ENCODE peak calls at places on chromosomes 5 and 9, in ten cellular contexts. A, Y, D, J, F, Q, S, N, C and O are unnamed samples.
A peak's percentile ranks its signal among the peaks of the same experiment; 100 is the strongest.

GRCh38 chr5:39156082-39156481 is 63.3 kb downstream of the FYB1 start:
- DNase-seq in A (no peak), Y (no peak), D (no peak), J (no peak), F (no peak), Q (no peak), S (no peak), N (no peak), C (no peak), O (no peak)

GRCh38 chr9:114487607-114488300 is 17.5 kb downstream of the WHRN start:
- DNase-seq in A (peak; percentile 69), Y (peak; percentile 73), D (peak; percentile 60), J (peak; percentile 74), F (no peak), Q (peak; percentile 68), S (no peak), N (peak; percentile 61), C (no peak), O (no peak)

GRCh38 chr5:138466058-138466899 is 1.0 kb downstream of the EGR1 start:
- DNase-seq in A (peak; percentile 39), Y (peak; percentile 25), D (no peak), J (peak; percentile 47), F (no peak), Q (peak; percentile 76), S (no peak), N (peak; percentile 48), C (peak; percentile 44), O (peak; percentile 76)

GRCh38 chr9:116958886-116959285 is 271.8 kb downstream of the TRIM32 start:
- DNase-seq in A (no peak), Y (no peak), D (no peak), J (no peak), F (no peak), Q (no peak), S (no peak), N (no peak), C (no peak), O (no peak)

GRCh38 chr5:123088031-123088805 is 823 bp upstream of the PRDM6 start:
- DNase-seq in A (no peak), Y (no peak), D (no peak), J (no peak), F (peak; percentile 27), Q (no peak), S (no peak), N (no peak), C (no peak), O (no peak)

GRCh38 chr5:37834542-37835399 is 5.1 kb downstream of the GDNF start:
- DNase-seq in A (no peak), Y (no peak), D (no peak), J (no peak), F (no peak), Q (no peak), S (no peak), N (no peak), C (no peak), O (no peak)

GRCh38 chr9:86624616-86625015 is 270.4 kb upstream of the TUT7 start:
- DNase-seq in A (no peak), Y (no peak), D (no peak), J (no peak), F (no peak), Q (no peak), S (no peak), N (no peak), C (no peak), O (no peak)

GRCh38 chr9:134245179-134245578 is 80.8 kb upstream of the RNU6ATAC start:
- DNase-seq in A (no peak), Y (no peak), D (peak; percentile 30), J (no peak), F (peak; percentile 7), Q (no peak), S (no peak), N (no peak), C (no peak), O (peak; percentile 39)

GRCh38 chr5:31237159-31237558 is 43.7 kb downstream of the CDH6 start:
- DNase-seq in A (peak; percentile 32), Y (no peak), D (no peak), J (peak; percentile 11), F (no peak), Q (no peak), S (no peak), N (no peak), C (no peak), O (no peak)

GRCh38 chr9:83013867-83014605 is 48.9 kb downstream of the RASEF start:
- DNase-seq in A (peak; percentile 90), Y (no peak), D (no peak), J (no peak), F (no peak), Q (no peak), S (no peak), N (no peak), C (no peak), O (no peak)

GRCh38 chr9:99400184-99400731 is 178.2 kb downstream of the SEC61B start:
- DNase-seq in A (no peak), Y (no peak), D (no peak), J (no peak), F (peak; percentile 49), Q (peak; percentile 21), S (no peak), N (no peak), C (no peak), O (no peak)

GRCh38 chr9:15357050-15357653 is 50.1 kb upstream of the TTC39B start:
- DNase-seq in A (no peak), Y (no peak), D (peak; percentile 39), J (peak; percentile 23), F (no peak), Q (no peak), S (no peak), N (peak; percentile 39), C (no peak), O (no peak)
- TF ChIP-seq CTCF in A (no peak), Y (no peak), D (peak; percentile 22), J (no peak), F (no peak), Q (no peak), S (no peak), N (no peak), C (no peak), O (no peak)

DNA sequence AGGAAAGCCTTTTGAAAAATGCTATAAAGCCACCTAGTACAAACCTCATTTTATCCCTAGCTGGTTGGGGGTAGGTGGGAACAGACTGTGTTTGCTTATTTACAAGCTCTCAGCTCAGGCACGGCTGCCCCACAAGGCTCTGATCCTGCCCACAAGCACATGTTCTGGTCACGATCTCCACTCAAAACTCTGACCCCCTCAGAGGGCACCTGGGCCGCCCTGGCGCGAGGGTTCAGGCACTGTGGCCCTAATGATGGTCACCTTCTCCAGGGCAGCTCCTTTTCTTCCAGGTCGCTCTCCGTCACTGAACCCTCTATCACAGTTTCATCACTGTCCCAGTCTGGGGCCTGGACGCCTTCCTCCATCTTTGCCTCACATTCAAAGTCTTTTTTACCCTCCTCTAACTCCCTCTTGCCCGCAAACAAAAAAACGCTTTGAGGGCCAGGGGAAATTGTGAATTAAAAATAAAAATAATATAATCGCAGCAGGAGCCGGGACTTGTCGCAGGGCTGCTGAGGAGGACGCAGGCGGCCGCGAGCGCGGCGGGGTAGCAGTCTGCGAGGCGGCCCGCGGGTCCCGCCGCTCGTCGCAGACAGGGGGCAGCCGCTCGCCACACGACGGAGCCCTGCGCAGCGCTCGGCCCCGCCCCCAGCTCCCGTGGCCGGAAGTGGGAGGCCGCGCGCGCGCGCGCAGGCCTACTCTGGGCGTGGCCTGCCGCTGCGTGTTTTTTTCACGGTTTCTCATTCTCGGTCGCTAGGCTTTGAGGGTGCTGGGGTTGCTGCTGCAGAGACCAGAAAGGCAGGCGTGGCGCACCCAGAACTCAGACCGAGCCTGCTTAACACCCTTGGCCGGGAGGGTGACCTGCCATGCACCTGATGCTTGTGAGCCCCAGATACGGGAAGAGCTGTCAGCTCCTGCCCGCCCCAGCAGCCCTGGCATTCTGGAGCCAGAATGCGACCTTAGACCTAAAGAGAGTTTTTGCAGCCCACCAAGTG is at the start of gene ANKRD31:
- DNase-seq in A (peak; percentile 66), Y (peak; percentile 75), D (peak; percentile 82), J (peak; percentile 82), F (peak; percentile 92), Q (peak; percentile 89), S (peak; percentile 96), N (peak; percentile 89), C (peak; percentile 86), O (peak; percentile 91)
- TF ChIP-seq POLR2A in A (peak; percentile 46), Y (peak; percentile 19), D (peak; percentile 41), J (peak; percentile 71), F (no peak), Q (peak; percentile 61), S (no peak), N (peak; percentile 68), C (peak; percentile 67), O (peak; percentile 76)

GRCh38 chr5:317086-317811 is 4.3 kb upstream of the AHRR start:
- DNase-seq in A (peak; percentile 74), Y (no peak), D (peak; percentile 25), J (peak; percentile 88), F (no peak), Q (no peak), S (peak; percentile 80), N (no peak), C (no peak), O (no peak)
- TF ChIP-seq CTCF in A (peak; percentile 89), Y (peak; percentile 42), D (peak; percentile 63), J (peak; percentile 69), F (peak; percentile 24), Q (peak; percentile 3), S (no peak), N (no peak), C (no peak), O (peak; percentile 24)

DNA sequence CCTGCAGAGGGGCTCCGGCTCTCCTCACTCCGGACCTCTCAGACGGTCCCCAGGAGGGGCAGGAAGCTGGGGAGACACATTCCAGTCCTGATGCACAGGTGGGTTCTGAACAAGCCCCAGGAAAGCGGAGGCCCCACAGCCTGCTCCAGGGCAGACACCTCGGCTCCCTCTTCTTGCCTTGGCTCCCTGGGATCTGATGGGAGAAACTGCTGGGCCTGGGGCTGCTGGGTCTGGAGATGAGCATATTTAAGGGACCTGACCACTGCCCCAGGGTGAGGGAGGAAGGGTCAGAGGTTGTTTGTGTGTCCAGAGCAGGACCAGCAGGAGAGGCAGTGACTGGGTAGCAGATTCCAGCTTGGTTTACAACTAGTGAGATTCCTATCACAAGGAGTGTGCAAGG is 1.2 kb downstream of the CORO2A start:
- DNase-seq in A (no peak), Y (no peak), D (no peak), J (no peak), F (no peak), Q (no peak), S (no peak), N (no peak), C (no peak), O (no peak)
- TF ChIP-seq POLR2A in A (no peak), Y (no peak), D (no peak), J (no peak), F (no peak), Q (no peak), S (no peak), N (no peak), C (no peak), O (no peak)

GRCh38 chr5:168404366-168404765 is 81.9 kb upstream of the RARS1 start:
- DNase-seq in A (peak; percentile 92), Y (no peak), D (no peak), J (no peak), F (no peak), Q (no peak), S (no peak), N (no peak), C (no peak), O (no peak)
- TF ChIP-seq CTCF in A (no peak), Y (no peak), D (no peak), J (no peak), F (no peak), Q (no peak), S (no peak), N (no peak), C (no peak), O (no peak)